ENCODE peak calls at places on chromosomes 7 and 10, in nine cellular contexts. C is mammary epithelial cell; U is AG04450; E is effector memory CD4-positive, alpha-beta T cell; Z is GM23248; L is Panc1; B is A549; D is adrenal gland; A is tibial nerve. X is an unnamed sample.

GRCh38 chr10:16529853-16530252 is 8.2 kb upstream of the C1QL3 start:
- DNase-seq in B (no peak), E (no peak), A (no peak), U (no peak), C (no peak), L (no peak), Z (no peak), D (no peak), X (no peak)

GRCh38 chr7:35003679-35004278 is 33.5 kb downstream of the DPY19L1 start:
- DNase-seq in L (peak; percentile 55), E (no peak), C (peak; percentile 88), Z (peak; percentile 88), A (no peak), D (peak; percentile 35), B (peak; percentile 83), U (peak; percentile 41), X (peak; percentile 98)

GRCh38 chr7:90824386-90825307 is 228.5 kb downstream of the CDK14 start:
- DNase-seq in U (peak; percentile 49), L (no peak), B (no peak), C (peak; percentile 94), D (no peak), E (no peak), Z (peak; percentile 91), A (no peak), X (no peak)

GRCh38 chr7:118657391-118658005 is 433.0 kb downstream of the ANKRD7 start:
- DNase-seq in L (no peak), A (no peak), D (no peak), E (no peak), C (no peak), Z (no peak), U (no peak), B (no peak), X (no peak)

GRCh38 chr10:35640951-35641429 is 1.1 kb downstream of the FZD8 start:
- DNase-seq in D (peak; percentile 66), E (peak; percentile 23), U (peak; percentile 72), Z (peak; percentile 94), A (no peak), L (peak; percentile 20), C (peak; percentile 86), B (peak; percentile 50), X (peak; percentile 59)

GRCh38 chr10:130037169-130037661 is 73.1 kb upstream of the EBF3 start:
- DNase-seq in E (no peak), A (no peak), C (no peak), Z (no peak), D (no peak), U (no peak), B (no peak), L (no peak), X (no peak)

GRCh38 chr10:71229726-71230655 is 17.6 kb downstream of the UNC5B start:
- DNase-seq in U (no peak), D (no peak), B (no peak), C (no peak), E (no peak), A (no peak), Z (no peak), L (no peak), X (no peak)

GRCh38 chr10:86263907-86264306 is 102.7 kb downstream of the GRID1 start:
- DNase-seq in D (peak; percentile 10), C (no peak), A (no peak), U (no peak), B (no peak), E (no peak), L (no peak), Z (no peak), X (no peak)

GRCh38 chr10:131979821-131980270 is 1.9 kb downstream of the BNIP3 start:
- DNase-seq in C (no peak), U (no peak), B (no peak), Z (peak; percentile 75), D (no peak), E (no peak), A (no peak), L (no peak), X (no peak)

GRCh38 chr10:51170518-51171245 is 96.4 kb downstream of the PRKG1 start:
- DNase-seq in Z (peak; percentile 40), L (no peak), U (no peak), A (no peak), E (no peak), D (no peak), C (no peak), B (no peak), X (no peak)

GRCh38 chr10:13388478-13388877 is 40.4 kb upstream of the SEPHS1 start:
- DNase-seq in U (no peak), D (no peak), Z (no peak), L (no peak), B (no peak), A (no peak), C (no peak), E (no peak), X (no peak)

GRCh38 chr10:60883187-60883586 is 60.8 kb downstream of the RHOBTB1 start:
- DNase-seq in C (peak; percentile 19), E (no peak), Z (peak; percentile 37), U (no peak), L (peak; percentile 24), B (peak; percentile 21), A (no peak), D (no peak), X (peak; percentile 57)

GRCh38 chr7:98107313-98107691 is 640 bp downstream of the LMTK2 start:
- DNase-seq in D (no peak), A (no peak), C (peak; percentile 5), U (no peak), B (no peak), Z (peak; percentile 36), E (no peak), L (no peak), X (no peak)

GRCh38 chr7:17444673-17445072 is 146.2 kb downstream of the AHR start:
- DNase-seq in U (no peak), L (no peak), E (no peak), B (peak; percentile 16), C (peak; percentile 57), D (no peak), A (no peak), Z (peak; percentile 26), X (peak; percentile 75)

GRCh38 chr7:130959743-130960207 is 225.8 kb upstream of the KLF14 start:
- DNase-seq in U (no peak), L (no peak), E (no peak), B (peak; percentile 73), D (no peak), A (no peak), C (peak; percentile 71), Z (peak; percentile 91), X (no peak)

GRCh38 chr10:68077026-68077425 is 1.9 kb upstream of the HERC4 start:
- DNase-seq in C (no peak), L (no peak), U (no peak), Z (no peak), E (no peak), A (no peak), B (no peak), D (no peak), X (no peak)

GRCh38 chr7:12244129-12244528 is 33.0 kb downstream of the TMEM106B start:
- DNase-seq in C (no peak), A (no peak), D (peak; percentile 38), L (no peak), U (no peak), B (peak; percentile 10), Z (peak; percentile 26), E (no peak), X (peak; percentile 45)

GRCh38 chr7:37916673-37917660 is at the start of gene SFRP4:
- DNase-seq in Z (peak; percentile 62), A (peak; percentile 46), B (peak; percentile 47), L (peak; percentile 51), U (no peak), E (no peak), C (peak; percentile 12), D (peak; percentile 71), X (peak; percentile 73)

GRCh38 chr10:122485670-122486069 is 24.3 kb downstream of the HTRA1 start:
- DNase-seq in Z (no peak), C (no peak), A (no peak), E (no peak), B (no peak), D (no peak), U (no peak), L (no peak), X (no peak)

GRCh38 chr10:91838199-91838598 is 40.0 kb downstream of the TNKS2 start:
- DNase-seq in B (no peak), L (no peak), D (no peak), E (no peak), Z (no peak), U (no peak), C (no peak), A (no peak), X (peak; percentile 5)

GRCh38 chr10:124671486-124672075 is 72.6 kb downstream of the FAM53B start:
- DNase-seq in U (no peak), L (no peak), A (peak; percentile 56), C (peak; percentile 72), E (no peak), Z (peak; percentile 72), B (peak; percentile 55), D (no peak), X (no peak)

GRCh38 chr7:167087-167855 is 25.1 kb upstream of the FAM20C start:
- DNase-seq in A (no peak), L (no peak), B (no peak), D (no peak), U (no peak), Z (no peak), C (no peak), E (no peak), X (no peak)

GRCh38 chr10:130757271-130757670 is 554.2 kb downstream of the TCERG1L start:
- DNase-seq in D (no peak), U (no peak), C (no peak), B (no peak), E (no peak), Z (no peak), A (no peak), L (no peak), X (no peak)

GRCh38 chr10:88313897-88314296 is 269.2 kb downstream of the RNLS start:
- DNase-seq in B (no peak), D (no peak), C (no peak), U (no peak), L (no peak), Z (no peak), A (no peak), E (no peak), X (no peak)
- H3K27ac ChIP-seq in B (no peak overlapping the region), D (no peak overlapping the region), C (no peak overlapping the region), U (no peak overlapping the region), L (no peak overlapping the region), Z (no peak overlapping the region), A (peak overlapping the region; percentile 56), E (no peak overlapping the region), X (no peak overlapping the region)

GRCh38 chr7:143518941-143519340 is 41.3 kb downstream of the TAS2R41 start:
- DNase-seq in L (no peak), C (no peak), U (no peak), D (no peak), A (no peak), E (no peak), Z (no peak), B (no peak), X (no peak)
- H3K27ac ChIP-seq in L (no peak overlapping the region), C (no peak overlapping the region), U (no peak overlapping the region), D (no peak overlapping the region), A (peak overlapping the region; percentile 11), E (no peak overlapping the region), Z (no peak overlapping the region), B (peak overlapping the region; percentile 7), X (no peak overlapping the region)

GRCh38 chr7:22589641-22590141 is 89.7 kb upstream of the STEAP1B start:
- DNase-seq in E (no peak), A (peak; percentile 30), C (no peak), D (peak; percentile 60), L (no peak), Z (no peak), U (no peak), B (no peak), X (no peak)
- H3K27ac ChIP-seq in E (no peak overlapping the region), A (peak overlapping the region; percentile 55), C (no peak overlapping the region), D (no peak overlapping the region), L (no peak overlapping the region), Z (no peak overlapping the region), U (no peak overlapping the region), B (no peak overlapping the region), X (no peak overlapping the region)

GRCh38 chr10:5395168-5395567 is 9.5 kb downstream of the TUBAL3 start:
- DNase-seq in A (no peak), D (no peak), Z (no peak), E (no peak), L (no peak), B (no peak), U (no peak), C (no peak), X (no peak)
- H3K27ac ChIP-seq in A (no peak overlapping the region), D (no peak overlapping the region), Z (no peak overlapping the region), E (no peak overlapping the region), L (no peak overlapping the region), B (no peak overlapping the region), U (no peak overlapping the region), C (no peak overlapping the region), X (no peak overlapping the region)